ENCODE peak calls at places on chromosomes 3 and 15, in seven cellular contexts. O is H9; L is astrocyte of the spinal cord; F is lower lobe of right lung; E is CD4-positive, alpha-beta T cell; Q is cardiac muscle cell; B is nephron progenitor cell. N is an unnamed sample.

GRCh38 chr15:25971053-25971452 is 107.9 kb upstream of the ATP10A start:
- DNase-seq in O (no peak), L (no peak), F (no peak), E (no peak), Q (no peak), B (no peak), N (no peak)

GRCh38 chr3:141303481-141304223 is 64.7 kb upstream of the ZBTB38 start:
- DNase-seq in O (no peak), L (peak; percentile 86), F (no peak), E (peak; percentile 33), Q (peak; percentile 79), B (peak; percentile 62), N (peak; percentile 85)

GRCh38 chr3:51751287-51751686 is 27.8 kb downstream of the IQCF6 start:
- DNase-seq in O (no peak), L (no peak), F (no peak), E (no peak), Q (no peak), B (no peak), N (no peak)

GRCh38 chr3:156217674-156218352 is 97.4 kb downstream of the KCNAB1 start:
- DNase-seq in O (no peak), L (peak; percentile 78), F (no peak), E (no peak), Q (no peak), B (no peak), N (no peak)

GRCh38 chr3:43178891-43179366 is 73.0 kb upstream of the POMGNT2 start:
- DNase-seq in O (no peak), L (peak; percentile 43), F (no peak), E (no peak), Q (no peak), B (no peak), N (no peak)

GRCh38 chr3:105899528-105899927 is 30.7 kb upstream of the CBLB start:
- DNase-seq in O (no peak), L (peak; percentile 48), F (no peak), E (no peak), Q (no peak), B (no peak), N (no peak)

GRCh38 chr3:12336099-12336498 is 47.2 kb downstream of the PPARG start:
- DNase-seq in O (no peak), L (no peak), F (no peak), E (no peak), Q (no peak), B (no peak), N (no peak)

GRCh38 chr3:31770822-31771326 is 210.2 kb downstream of the OSBPL10 start:
- DNase-seq in O (no peak), L (no peak), F (no peak), E (no peak), Q (no peak), B (no peak), N (no peak)

GRCh38 chr3:52433328-52434060 is 11.4 kb downstream of the SEMA3G start:
- DNase-seq in O (peak; percentile 20), L (no peak), F (no peak), E (no peak), Q (peak; percentile 69), B (no peak), N (no peak)

GRCh38 chr3:162103808-162104207 is 607.2 kb downstream of the OTOL1 start:
- DNase-seq in O (no peak), L (no peak), F (no peak), E (no peak), Q (no peak), B (no peak), N (no peak)

GRCh38 chr3:124410471-124410870 is 319.8 kb upstream of the UMPS start:
- DNase-seq in O (no peak), L (no peak), F (no peak), E (no peak), Q (no peak), B (no peak), N (no peak)

GRCh38 chr15:90870354-90871096 is 2.1 kb downstream of the FURIN start:
- DNase-seq in O (peak; percentile 52), L (peak; percentile 45), F (no peak), E (no peak), Q (no peak), B (no peak), N (no peak)

GRCh38 chr3:61562810-61563613 is 1.6 kb downstream of the PTPRG start:
- DNase-seq in O (no peak), L (peak; percentile 37), F (peak; percentile 50), E (no peak), Q (peak; percentile 73), B (peak; percentile 60), N (no peak)

GRCh38 chr3:77902675-77903074 is 862.8 kb downstream of the ROBO2 start:
- DNase-seq in O (no peak), L (no peak), F (no peak), E (no peak), Q (no peak), B (no peak), N (no peak)

GRCh38 chr3:132538072-132538471 is 59.0 kb upstream of the ACKR4 start:
- DNase-seq in O (no peak), L (no peak), F (no peak), E (no peak), Q (no peak), B (no peak), N (no peak)

GRCh38 chr15:25713736-25714537 is 149.2 kb downstream of the ATP10A start:
- DNase-seq in O (no peak), L (no peak), F (no peak), E (no peak), Q (no peak), B (no peak), N (no peak)

GRCh38 chr3:168878655-168879054 is 782.9 kb upstream of the GOLIM4 start:
- DNase-seq in O (no peak), L (peak; percentile 54), F (no peak), E (no peak), Q (no peak), B (no peak), N (no peak)

GRCh38 chr3:14256561-14257342 is 78.1 kb downstream of the LSM3 start:
- DNase-seq in O (peak; percentile 64), L (no peak), F (no peak), E (no peak), Q (no peak), B (peak; percentile 33), N (no peak)

GRCh38 chr3:14569474-14569873 is 29.3 kb upstream of the GRIP2 start:
- DNase-seq in O (no peak), L (no peak), F (no peak), E (no peak), Q (no peak), B (no peak), N (no peak)

GRCh38 chr3:56790016-56790950 is 11.5 kb downstream of the ARHGEF3 start:
- DNase-seq in O (no peak), L (no peak), F (no peak), E (no peak), Q (no peak), B (no peak), N (no peak)

GRCh38 chr3:97579365-97579764 is 185.2 kb upstream of the ARL6 start:
- DNase-seq in O (no peak), L (peak; percentile 0), F (no peak), E (no peak), Q (no peak), B (no peak), N (no peak)

GRCh38 chr3:154430014-154430413 is at the start of gene GPR149:
- DNase-seq in O (peak; percentile 72), L (no peak), F (no peak), E (no peak), Q (peak; percentile 42), B (peak; percentile 37), N (no peak)
- TF ChIP-seq CTCF in O (peak; percentile 29), L (no peak), F (no peak), E (no peak), Q (no peak), B (no peak), N (no peak)

DNA sequence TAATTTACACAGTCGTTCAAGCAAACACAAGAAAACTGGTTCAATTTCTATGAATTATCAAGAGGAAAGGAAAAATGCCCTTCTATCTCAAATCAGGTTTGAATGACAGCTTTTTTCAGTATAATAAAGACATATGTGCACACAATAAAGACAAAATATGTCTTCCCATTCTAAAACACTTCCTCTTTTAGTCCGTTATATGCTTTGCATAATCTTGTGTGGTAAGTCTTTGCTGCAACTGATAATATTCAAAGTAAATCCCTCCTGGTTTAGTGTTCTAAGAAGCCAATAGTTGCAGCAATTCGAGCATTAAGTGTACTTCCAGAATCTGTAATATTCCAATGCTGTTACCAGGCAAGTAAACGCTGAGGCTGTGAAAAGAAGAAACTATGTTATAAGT is 43.7 kb upstream of the MAPKBP1 start:
- DNase-seq in O (no peak), L (no peak), F (no peak), E (no peak), Q (no peak), B (no peak), N (no peak)
- TF ChIP-seq CTCF in O (no peak), L (no peak), F (no peak), E (no peak), Q (no peak), B (no peak), N (no peak)

GRCh38 chr3:190456779-190457178 is 7.1 kb upstream of the TMEM207 start:
- DNase-seq in O (no peak), L (no peak), F (no peak), E (no peak), Q (no peak), B (no peak), N (no peak)

GRCh38 chr3:190455843-190456242 is 6.1 kb upstream of the TMEM207 start:
- DNase-seq in O (no peak), L (no peak), F (no peak), E (no peak), Q (no peak), B (no peak), N (no peak)

DNA sequence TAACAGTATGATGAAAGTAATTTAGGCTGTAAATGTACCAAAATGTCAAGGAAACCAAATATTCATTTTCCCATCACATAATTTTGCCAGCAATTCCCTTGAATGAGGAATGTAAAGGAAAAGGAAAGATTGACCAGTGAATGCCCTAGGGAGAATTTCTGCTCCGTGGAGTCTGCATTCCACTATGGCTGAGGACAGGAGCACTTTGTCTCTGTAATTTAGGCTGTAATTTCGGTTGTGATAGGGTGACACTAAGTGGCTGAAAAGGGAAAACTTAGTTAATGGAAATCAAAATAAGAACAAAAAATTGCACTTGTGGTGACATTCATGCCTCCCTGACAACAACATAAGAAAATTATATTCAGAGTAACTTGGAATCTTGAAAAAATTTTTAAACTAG is 8.3 kb upstream of the TMEM207 start:
- DNase-seq in O (no peak), L (no peak), F (no peak), E (no peak), Q (peak; percentile 10), B (no peak), N (no peak)
- TF ChIP-seq CTCF in O (no peak), L (no peak), F (no peak), E (no peak), Q (no peak), B (no peak), N (no peak)

GRCh38 chr15:82855286-82856092 is 46.1 kb downstream of the WHAMM start:
- DNase-seq in O (no peak), L (no peak), F (no peak), E (no peak), Q (no peak), B (no peak), N (no peak)

GRCh38 chr15:82852906-82853635 is 43.6 kb downstream of the WHAMM start:
- DNase-seq in O (peak; percentile 6), L (no peak), F (no peak), E (no peak), Q (no peak), B (no peak), N (no peak)

GRCh38 chr15:82856397-82857170 is 47.2 kb downstream of the WHAMM start:
- DNase-seq in O (no peak), L (no peak), F (no peak), E (no peak), Q (no peak), B (no peak), N (no peak)

GRCh38 chr15:82851981-82852511 is 42.6 kb downstream of the WHAMM start:
- DNase-seq in O (no peak), L (peak; percentile 81), F (no peak), E (no peak), Q (no peak), B (no peak), N (no peak)

GRCh38 chr15:82854554-82854953 is 45.1 kb downstream of the WHAMM start:
- DNase-seq in O (peak; percentile 16), L (no peak), F (no peak), E (no peak), Q (no peak), B (no peak), N (no peak)
- TF ChIP-seq CTCF in O (no peak), L (no peak), F (no peak), E (no peak), Q (no peak), B (no peak), N (no peak)

N was measured in D721Med.